ENCODE peak calls at places on chromosomes 6 and 20, in five cellular contexts. K, P, A, O and F are unnamed samples.
A peak's percentile ranks its signal among the peaks of the same experiment; 100 is the strongest.

GRCh38 chr6:145026267-145026679 is 709.0 kb downstream of the EPM2A start:
- DNase-seq in P (no peak), O (no peak), A (no peak), K (no peak), F (no peak)

GRCh38 chr6:74115674-74116073 is 419.7 kb downstream of the CD109 start:
- DNase-seq in P (no peak), O (no peak), K (no peak), A (no peak), F (no peak)

GRCh38 chr6:55047433-55048044 is 126.8 kb upstream of the HCRTR2 start:
- DNase-seq in P (no peak), A (no peak), K (no peak), O (peak; percentile 77), F (peak; percentile 7)

GRCh38 chr6:57087916-57088315 is 2.1 kb upstream of the ZNF451 start:
- DNase-seq in A (no peak), K (no peak), P (no peak), O (no peak), F (no peak)

GRCh38 chr20:31923388-31924271 is 28.2 kb downstream of the PDRG1 start:
- DNase-seq in P (no peak), K (no peak), A (no peak), O (no peak), F (peak; percentile 76)

GRCh38 chr6:37171970-37172812 is 2.2 kb downstream of the PIM1 start:
- DNase-seq in A (peak; percentile 71), K (peak; percentile 88), P (no peak), O (peak; percentile 98), F (peak; percentile 79)

GRCh38 chr6:43361269-43361668 is 8.2 kb downstream of the ZNF318 start:
- DNase-seq in A (no peak), P (no peak), O (no peak), K (no peak), F (no peak)

GRCh38 chr20:19770375-19770774 is 12.3 kb downstream of the RIN2 start:
- DNase-seq in K (no peak), A (no peak), P (no peak), O (no peak), F (no peak)

GRCh38 chr20:6501061-6501460 is 266.4 kb upstream of the BMP2 start:
- DNase-seq in O (peak; percentile 96), P (no peak), K (no peak), A (no peak), F (no peak)

GRCh38 chr6:113414511-113414910 is 442.6 kb upstream of the MARCKS start:
- DNase-seq in O (peak; percentile 82), K (no peak), A (no peak), P (no peak), F (no peak)

GRCh38 chr6:36805917-36806316 is 33.3 kb downstream of the CPNE5 start:
- DNase-seq in O (no peak), P (no peak), K (no peak), A (no peak), F (no peak)

GRCh38 chr20:24721891-24722530 is 227.1 kb upstream of the CST7 start:
- DNase-seq in A (no peak), K (no peak), O (no peak), P (no peak), F (no peak)

GRCh38 chr6:3340891-3341290 is 82.1 kb downstream of the PSMG4 start:
- DNase-seq in P (no peak), A (no peak), K (no peak), O (no peak), F (no peak)

GRCh38 chr20:34302723-34303528 is at the start of gene AHCY:
- DNase-seq in O (peak; percentile 99), P (peak; percentile 99), K (peak; percentile 95), A (peak; percentile 84), F (peak; percentile 97)

GRCh38 chr6:11496152-11497060 is 41.1 kb upstream of the TMEM170B start:
- DNase-seq in K (peak; percentile 86), O (peak; percentile 87), P (no peak), A (no peak), F (peak; percentile 61)

GRCh38 chr20:51934301-51935002 is 132.1 kb upstream of the SALL4 start:
- DNase-seq in O (peak; percentile 82), P (no peak), A (no peak), K (no peak), F (no peak)

GRCh38 chr6:157229733-157230132 is 93.6 kb downstream of the TMEM242 start:
- DNase-seq in K (no peak), A (no peak), P (no peak), O (no peak), F (no peak)

GRCh38 chr20:41182296-41183212 is 45.2 kb downstream of the PLCG1 start:
- DNase-seq in P (no peak), A (no peak), O (peak; percentile 75), K (no peak), F (no peak)

GRCh38 chr6:26389349-26389799 is 6.5 kb downstream of the BTN2A2 start:
- DNase-seq in K (no peak), P (no peak), A (no peak), O (no peak), F (no peak)

GRCh38 chr6:134533991-134534390 is 216.1 kb upstream of the SGK1 start:
- DNase-seq in P (no peak), K (no peak), O (no peak), A (no peak), F (no peak)

GRCh38 chr6:158053377-158054313 is 72.0 kb downstream of the SYNJ2 start:
- DNase-seq in O (no peak), K (no peak), P (no peak), A (no peak), F (no peak)

GRCh38 chr6:43708857-43709653 is 21.5 kb upstream of the MRPS18A start:
- DNase-seq in A (no peak), P (no peak), O (no peak), K (no peak), F (no peak)

GRCh38 chr6:129641344-129641743 is 68.6 kb downstream of the ARHGAP18 start:
- DNase-seq in O (no peak), K (no peak), P (no peak), A (no peak), F (no peak)

GRCh38 chr6:27177454-27178000 is 70.0 kb upstream of the PRSS16 start:
- DNase-seq in K (peak; percentile 83), O (peak; percentile 88), P (peak; percentile 90), A (no peak), F (peak; percentile 65)

GRCh38 chr6:71333700-71334099 is 45.1 kb downstream of the OGFRL1 start:
- DNase-seq in K (no peak), O (peak; percentile 74), A (no peak), P (no peak), F (no peak)

GRCh38 chr6:48111575-48111974 is 578 bp upstream of the PTCHD4 start:
- DNase-seq in O (no peak), A (no peak), P (no peak), K (no peak), F (no peak)

GRCh38 chr20:47768016-47768953 is 17.0 kb downstream of the SULF2 start:
- DNase-seq in O (no peak), K (no peak), A (no peak), P (peak; percentile 60), F (no peak)

GRCh38 chr20:38497246-38497645 is 24.6 kb downstream of the RALGAPB start:
- DNase-seq in O (no peak), A (no peak), P (no peak), K (no peak), F (no peak)

GRCh38 chr6:36625161-36625919 is 31.2 kb downstream of the SRSF3 start:
- DNase-seq in P (no peak), A (no peak), O (peak; percentile 54), K (no peak), F (no peak)

GRCh38 chr6:135358251-135358821 is 139.2 kb downstream of the AHI1 start:
- DNase-seq in A (no peak), P (no peak), O (peak; percentile 68), K (no peak), F (no peak)

GRCh38 chr6:32177182-32177787 is 920 bp upstream of the RNF5 start:
- DNase-seq in A (no peak), P (no peak), K (no peak), O (no peak), F (no peak)

GRCh38 chr20:7994809-7995208 is 24.8 kb downstream of the TMX4 start:
- DNase-seq in P (no peak), K (no peak), A (no peak), O (no peak), F (no peak)

GRCh38 chr20:53214392-53214791 is 242.2 kb downstream of the TSHZ2 start:
- DNase-seq in K (no peak), A (no peak), O (no peak), P (no peak), F (no peak)

GRCh38 chr20:13610205-13610604 is 28.5 kb downstream of the TASP1 start:
- DNase-seq in A (no peak), O (no peak), P (no peak), K (peak; percentile 33), F (no peak)

GRCh38 chr6:119077643-119078448 is 618 bp downstream of the FAM184A start:
- DNase-seq in P (peak; percentile 90), A (no peak), O (peak; percentile 67), K (peak; percentile 61), F (peak; percentile 41)

GRCh38 chr6:114281496-114281895 is 61.3 kb downstream of the HS3ST5 start:
- DNase-seq in K (no peak), O (no peak), A (no peak), P (no peak), F (no peak)

GRCh38 chr20:54535045-54535444 is 59.7 kb downstream of the DOK5 start:
- DNase-seq in P (no peak), A (no peak), K (no peak), O (no peak), F (no peak)

GRCh38 chr20:58546756-58547526 is 31.7 kb upstream of the APCDD1L start:
- DNase-seq in P (no peak), O (no peak), K (no peak), A (no peak), F (no peak)

GRCh38 chr6:108294787-108295625 is at the start of gene AFG1L:
- DNase-seq in P (peak; percentile 98), K (peak; percentile 88), A (peak; percentile 68), O (peak; percentile 71), F (peak; percentile 86)
- TF ChIP-seq CTCF in P (no peak), K (no peak), A (no peak), O (no peak), F (no peak)

GRCh38 chr6:164897523-164898094 is 411.8 kb downstream of the C6orf118 start:
- DNase-seq in K (no peak), P (no peak), O (peak; percentile 25), A (no peak), F (no peak)
- TF ChIP-seq CTCF in K (no peak), P (no peak), O (peak; percentile 52), A (no peak), F (no peak)

DNA sequence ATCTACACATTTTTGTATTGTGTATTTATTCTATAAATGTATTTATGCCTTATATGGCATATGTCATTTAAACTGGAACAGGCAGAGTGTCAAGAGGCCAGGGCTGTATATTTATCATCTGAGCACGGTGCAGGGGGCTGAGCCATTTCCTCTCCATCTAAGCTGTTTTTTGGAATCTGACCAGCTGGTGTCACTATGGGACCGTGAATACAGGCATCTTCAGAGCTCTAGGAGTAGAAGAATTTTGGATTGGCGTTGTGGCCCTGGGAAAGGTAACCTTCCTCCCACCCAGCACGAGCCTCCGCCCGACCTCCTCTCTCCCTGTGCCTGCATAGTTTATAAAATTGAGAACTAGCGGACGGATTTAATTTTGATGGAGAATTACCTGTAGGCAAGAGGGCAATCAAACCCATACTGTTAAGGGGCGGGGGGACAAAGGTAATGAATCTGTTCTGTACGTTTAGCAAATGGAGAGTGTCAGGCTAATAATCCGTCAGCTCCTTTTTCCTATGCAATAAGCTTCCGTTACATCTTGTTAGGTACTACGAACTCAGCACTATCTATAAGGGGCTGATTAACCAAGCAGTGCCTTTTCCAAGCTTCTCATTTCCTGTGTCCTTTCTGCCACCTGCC is 29.0 kb upstream of the EEF1E1 start:
- DNase-seq in P (no peak), K (peak; percentile 21), A (no peak), O (peak; percentile 87), F (peak; percentile 36)
- TF ChIP-seq CTCF in P (no peak), K (peak; percentile 20), A (peak; percentile 53), O (peak; percentile 88), F (peak; percentile 5)

GRCh38 chr20:3276400-3277015 is 37.5 kb upstream of the SLC4A11 start:
- DNase-seq in A (no peak), P (no peak), O (peak; percentile 65), K (no peak), F (peak; percentile 58)
- TF ChIP-seq CTCF in A (peak; percentile 42), P (no peak), O (peak; percentile 72), K (no peak), F (peak; percentile 17)